ENCODE peak calls at places on chromosomes 11 and 22, in eight cellular contexts. One of them, this sample, is unnamed.

GRCh38 chr22:41557401-41558240 is 3.2 kb upstream of the CSDC2 start:
- DNase-seq in AG04450: peak
- DNase-seq in dorsolateral prefrontal cortex: peak
- DNase-seq in foreskin fibroblast: peak
- DNase-seq in cardiac fibroblast: peak
- DNase-seq in A549: no peak
- DNase-seq in left ventricle myocardium inferior: peak
- DNase-seq in psoas muscle: peak
- DNase-seq in this sample: peak

GRCh38 chr11:57214494-57214893 is 22.6 kb downstream of the APLNR start:
- DNase-seq in AG04450: peak
- DNase-seq in dorsolateral prefrontal cortex: no peak
- DNase-seq in foreskin fibroblast: peak
- DNase-seq in cardiac fibroblast: peak
- DNase-seq in A549: peak
- DNase-seq in left ventricle myocardium inferior: no peak
- DNase-seq in psoas muscle: no peak
- DNase-seq in this sample: no peak

GRCh38 chr11:67640021-67640757 is 626 bp upstream of the TBX10 start:
- DNase-seq in AG04450: no peak
- DNase-seq in dorsolateral prefrontal cortex: peak
- DNase-seq in foreskin fibroblast: peak
- DNase-seq in cardiac fibroblast: peak
- DNase-seq in A549: peak
- DNase-seq in left ventricle myocardium inferior: no peak
- DNase-seq in psoas muscle: peak
- DNase-seq in this sample: no peak

GRCh38 chr22:46115388-46115678 is 35.0 kb upstream of the PPARA start:
- DNase-seq in AG04450: no peak
- DNase-seq in dorsolateral prefrontal cortex: no peak
- DNase-seq in foreskin fibroblast: peak
- DNase-seq in cardiac fibroblast: peak
- DNase-seq in A549: no peak
- DNase-seq in left ventricle myocardium inferior: no peak
- DNase-seq in psoas muscle: no peak
- DNase-seq in this sample: no peak

GRCh38 chr11:14041565-14041964 is 79.0 kb downstream of the SPON1 start:
- DNase-seq in AG04450: no peak
- DNase-seq in dorsolateral prefrontal cortex: no peak
- DNase-seq in foreskin fibroblast: no peak
- DNase-seq in cardiac fibroblast: no peak
- DNase-seq in A549: no peak
- DNase-seq in left ventricle myocardium inferior: no peak
- DNase-seq in psoas muscle: no peak
- DNase-seq in this sample: no peak

GRCh38 chr11:12318791-12319733 is 58.3 kb upstream of the PARVA start:
- DNase-seq in AG04450: peak
- DNase-seq in dorsolateral prefrontal cortex: no peak
- DNase-seq in foreskin fibroblast: peak
- DNase-seq in cardiac fibroblast: no peak
- DNase-seq in A549: no peak
- DNase-seq in left ventricle myocardium inferior: no peak
- DNase-seq in psoas muscle: no peak
- DNase-seq in this sample: no peak

GRCh38 chr22:41732096-41732772 is 32.9 kb downstream of the MEI1 start:
- DNase-seq in AG04450: no peak
- DNase-seq in dorsolateral prefrontal cortex: no peak
- DNase-seq in foreskin fibroblast: no peak
- DNase-seq in cardiac fibroblast: no peak
- DNase-seq in A549: no peak
- DNase-seq in left ventricle myocardium inferior: no peak
- DNase-seq in psoas muscle: no peak
- DNase-seq in this sample: no peak

GRCh38 chr11:118051611-118052461 is 25.0 kb upstream of the TMPRSS4 start:
- DNase-seq in AG04450: no peak
- DNase-seq in dorsolateral prefrontal cortex: no peak
- DNase-seq in foreskin fibroblast: no peak
- DNase-seq in cardiac fibroblast: no peak
- DNase-seq in A549: no peak
- DNase-seq in left ventricle myocardium inferior: no peak
- DNase-seq in psoas muscle: no peak
- DNase-seq in this sample: no peak

GRCh38 chr11:95078526-95078925 is 11.1 kb upstream of the ENDOD1 start:
- DNase-seq in AG04450: no peak
- DNase-seq in dorsolateral prefrontal cortex: no peak
- DNase-seq in foreskin fibroblast: peak
- DNase-seq in cardiac fibroblast: no peak
- DNase-seq in A549: no peak
- DNase-seq in left ventricle myocardium inferior: no peak
- DNase-seq in psoas muscle: no peak
- DNase-seq in this sample: no peak

GRCh38 chr11:16986434-16987204 is 27.6 kb downstream of the PLEKHA7 start:
- DNase-seq in AG04450: no peak
- DNase-seq in dorsolateral prefrontal cortex: no peak
- DNase-seq in foreskin fibroblast: no peak
- DNase-seq in cardiac fibroblast: no peak
- DNase-seq in A549: no peak
- DNase-seq in left ventricle myocardium inferior: no peak
- DNase-seq in psoas muscle: no peak
- DNase-seq in this sample: peak

GRCh38 chr11:63521896-63522295 is 14.7 kb upstream of the PLAAT4 start:
- DNase-seq in AG04450: no peak
- DNase-seq in dorsolateral prefrontal cortex: no peak
- DNase-seq in foreskin fibroblast: no peak
- DNase-seq in cardiac fibroblast: no peak
- DNase-seq in A549: no peak
- DNase-seq in left ventricle myocardium inferior: no peak
- DNase-seq in psoas muscle: no peak
- DNase-seq in this sample: no peak

GRCh38 chr22:17412232-17412631 is 43.0 kb downstream of the CECR2 start:
- DNase-seq in AG04450: no peak
- DNase-seq in dorsolateral prefrontal cortex: no peak
- DNase-seq in foreskin fibroblast: no peak
- DNase-seq in cardiac fibroblast: no peak
- DNase-seq in A549: no peak
- DNase-seq in left ventricle myocardium inferior: no peak
- DNase-seq in psoas muscle: no peak
- DNase-seq in this sample: peak

GRCh38 chr11:12137005-12137690 is 26.8 kb downstream of the MICAL2 start:
- DNase-seq in AG04450: no peak
- DNase-seq in dorsolateral prefrontal cortex: no peak
- DNase-seq in foreskin fibroblast: no peak
- DNase-seq in cardiac fibroblast: no peak
- DNase-seq in A549: no peak
- DNase-seq in left ventricle myocardium inferior: no peak
- DNase-seq in psoas muscle: no peak
- DNase-seq in this sample: peak

GRCh38 chr11:13720940-13721339 is 52.5 kb downstream of the FAR1 start:
- DNase-seq in AG04450: no peak
- DNase-seq in dorsolateral prefrontal cortex: no peak
- DNase-seq in foreskin fibroblast: no peak
- DNase-seq in cardiac fibroblast: peak
- DNase-seq in A549: no peak
- DNase-seq in left ventricle myocardium inferior: no peak
- DNase-seq in psoas muscle: no peak
- DNase-seq in this sample: no peak

GRCh38 chr11:13881176-13881680 is 81.3 kb upstream of the SPON1 start:
- DNase-seq in AG04450: no peak
- DNase-seq in dorsolateral prefrontal cortex: no peak
- DNase-seq in foreskin fibroblast: no peak
- DNase-seq in cardiac fibroblast: no peak
- DNase-seq in A549: no peak
- DNase-seq in left ventricle myocardium inferior: no peak
- DNase-seq in psoas muscle: no peak
- DNase-seq in this sample: no peak

GRCh38 chr11:73372371-73372993 is 3.7 kb upstream of the RELT start:
- DNase-seq in AG04450: no peak
- DNase-seq in dorsolateral prefrontal cortex: no peak
- DNase-seq in foreskin fibroblast: peak
- DNase-seq in cardiac fibroblast: peak
- DNase-seq in A549: peak
- DNase-seq in left ventricle myocardium inferior: no peak
- DNase-seq in psoas muscle: no peak
- DNase-seq in this sample: no peak

GRCh38 chr11:73376803-73377629 is 817 bp downstream of the RELT start:
- DNase-seq in AG04450: no peak
- DNase-seq in dorsolateral prefrontal cortex: no peak
- DNase-seq in foreskin fibroblast: peak
- DNase-seq in cardiac fibroblast: peak
- DNase-seq in A549: peak
- DNase-seq in left ventricle myocardium inferior: peak
- DNase-seq in psoas muscle: peak
- DNase-seq in this sample: peak

GRCh38 chr11:73374130-73374529 is 2.1 kb upstream of the RELT start:
- DNase-seq in AG04450: no peak
- DNase-seq in dorsolateral prefrontal cortex: no peak
- DNase-seq in foreskin fibroblast: peak
- DNase-seq in cardiac fibroblast: no peak
- DNase-seq in A549: no peak
- DNase-seq in left ventricle myocardium inferior: no peak
- DNase-seq in psoas muscle: no peak
- DNase-seq in this sample: no peak

GRCh38 chr11:73376168-73376802 is at the start of gene RELT:
- DNase-seq in AG04450: peak
- DNase-seq in dorsolateral prefrontal cortex: peak
- DNase-seq in foreskin fibroblast: peak
- DNase-seq in cardiac fibroblast: peak
- DNase-seq in A549: peak
- DNase-seq in left ventricle myocardium inferior: peak
- DNase-seq in psoas muscle: peak
- DNase-seq in this sample: peak

DNA sequence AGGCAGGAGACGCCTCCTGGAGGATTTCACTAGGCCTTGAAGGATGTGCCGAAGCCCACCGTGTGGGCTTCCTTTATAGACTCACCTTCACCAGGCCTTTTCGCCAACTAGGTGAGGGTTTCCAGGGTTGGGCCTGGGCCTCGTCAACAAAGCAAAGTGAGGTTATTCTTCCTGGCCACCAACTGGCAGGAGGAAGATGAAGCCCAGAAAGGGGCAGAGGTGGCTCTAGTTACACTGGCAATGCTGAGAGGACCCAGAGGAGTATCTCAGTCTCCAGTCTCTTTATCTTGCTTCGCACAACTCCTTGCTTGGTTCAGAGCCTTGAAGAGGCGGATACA is 400 bp upstream of the RELT start:
- DNase-seq in AG04450: no peak
- DNase-seq in dorsolateral prefrontal cortex: no peak
- DNase-seq in foreskin fibroblast: no peak
- DNase-seq in cardiac fibroblast: no peak
- DNase-seq in A549: no peak
- DNase-seq in left ventricle myocardium inferior: no peak
- DNase-seq in psoas muscle: no peak
- DNase-seq in this sample: no peak
- H3K4me3 ChIP-seq in AG04450: peak
- H3K4me3 ChIP-seq in dorsolateral prefrontal cortex: peak
- H3K4me3 ChIP-seq in foreskin fibroblast: no peak
- H3K4me3 ChIP-seq in cardiac fibroblast: no peak
- H3K4me3 ChIP-seq in A549: no peak
- H3K4me3 ChIP-seq in left ventricle myocardium inferior: peak
- H3K4me3 ChIP-seq in psoas muscle: peak
- H3K4me3 ChIP-seq in this sample: no peak

GRCh38 chr11:8333431-8334401 is 70.0 kb upstream of the LMO1 start:
- DNase-seq in AG04450: no peak
- DNase-seq in dorsolateral prefrontal cortex: no peak
- DNase-seq in foreskin fibroblast: peak
- DNase-seq in cardiac fibroblast: no peak
- DNase-seq in A549: peak
- DNase-seq in left ventricle myocardium inferior: no peak
- DNase-seq in psoas muscle: no peak
- DNase-seq in this sample: no peak
- TF ChIP-seq CTCF in AG04450: no peak
- TF ChIP-seq CTCF in dorsolateral prefrontal cortex: no peak
- TF ChIP-seq CTCF in foreskin fibroblast: no peak
- TF ChIP-seq CTCF in cardiac fibroblast: no peak
- TF ChIP-seq CTCF in A549: no peak
- TF ChIP-seq CTCF in left ventricle myocardium inferior: no peak
- TF ChIP-seq CTCF in psoas muscle: no peak
- TF ChIP-seq CTCF in this sample: no peak

GRCh38 chr11:724063-724732 is 18.2 kb downstream of the EPS8L2 start:
- DNase-seq in AG04450: no peak
- DNase-seq in dorsolateral prefrontal cortex: no peak
- DNase-seq in foreskin fibroblast: no peak
- DNase-seq in cardiac fibroblast: no peak
- DNase-seq in A549: no peak
- DNase-seq in left ventricle myocardium inferior: no peak
- DNase-seq in psoas muscle: no peak
- DNase-seq in this sample: no peak

GRCh38 chr11:724733-725386 is 18.8 kb downstream of the EPS8L2 start:
- DNase-seq in AG04450: no peak
- DNase-seq in dorsolateral prefrontal cortex: no peak
- DNase-seq in foreskin fibroblast: no peak
- DNase-seq in cardiac fibroblast: no peak
- DNase-seq in A549: no peak
- DNase-seq in left ventricle myocardium inferior: no peak
- DNase-seq in psoas muscle: no peak
- DNase-seq in this sample: no peak

GRCh38 chr11:726278-726915 is 20.4 kb downstream of the EPS8L2 start:
- DNase-seq in AG04450: no peak
- DNase-seq in dorsolateral prefrontal cortex: no peak
- DNase-seq in foreskin fibroblast: peak
- DNase-seq in cardiac fibroblast: peak
- DNase-seq in A549: no peak
- DNase-seq in left ventricle myocardium inferior: no peak
- DNase-seq in psoas muscle: peak
- DNase-seq in this sample: peak

GRCh38 chr11:727281-727701 is 20.0 kb upstream of the TALDO1 start:
- DNase-seq in AG04450: no peak
- DNase-seq in dorsolateral prefrontal cortex: peak
- DNase-seq in foreskin fibroblast: no peak
- DNase-seq in cardiac fibroblast: no peak
- DNase-seq in A549: no peak
- DNase-seq in left ventricle myocardium inferior: no peak
- DNase-seq in psoas muscle: no peak
- DNase-seq in this sample: no peak

GRCh38 chr11:725624-726202 is 19.7 kb downstream of the EPS8L2 start:
- DNase-seq in AG04450: no peak
- DNase-seq in dorsolateral prefrontal cortex: no peak
- DNase-seq in foreskin fibroblast: no peak
- DNase-seq in cardiac fibroblast: no peak
- DNase-seq in A549: no peak
- DNase-seq in left ventricle myocardium inferior: no peak
- DNase-seq in psoas muscle: peak
- DNase-seq in this sample: no peak
- H3K4me3 ChIP-seq in AG04450: no peak
- H3K4me3 ChIP-seq in dorsolateral prefrontal cortex: peak
- H3K4me3 ChIP-seq in foreskin fibroblast: no peak
- H3K4me3 ChIP-seq in cardiac fibroblast: no peak
- H3K4me3 ChIP-seq in A549: no peak
- H3K4me3 ChIP-seq in left ventricle myocardium inferior: peak
- H3K4me3 ChIP-seq in psoas muscle: peak
- H3K4me3 ChIP-seq in this sample: peak

DNA sequence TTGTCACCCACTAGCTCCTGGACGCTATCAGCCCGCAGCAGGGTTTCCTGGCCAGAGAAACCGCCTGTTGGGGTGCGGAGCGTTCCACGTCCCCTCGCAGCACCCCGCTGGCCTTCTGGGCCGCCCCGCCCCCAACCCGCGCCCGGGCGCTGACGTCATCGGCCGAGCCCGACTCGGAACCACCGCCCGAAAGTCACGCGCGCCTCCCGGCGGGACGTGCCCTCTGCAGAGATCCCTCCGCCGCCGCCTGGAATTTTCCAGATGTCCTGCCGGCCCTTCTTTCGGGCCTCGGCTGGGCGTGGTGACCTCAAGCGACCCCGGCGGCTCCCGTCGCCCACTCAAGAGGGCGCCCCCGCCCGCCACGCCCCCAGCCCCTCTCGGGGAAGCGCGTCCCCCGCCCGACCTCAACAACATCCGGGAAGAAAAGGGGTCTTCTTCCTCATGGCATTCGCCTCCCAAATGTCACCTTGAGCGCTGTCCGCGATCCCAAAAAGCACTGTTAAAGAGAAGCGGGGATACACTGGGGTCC is 430 bp upstream of the NEAT1 start:
- DNase-seq in AG04450: peak
- DNase-seq in dorsolateral prefrontal cortex: peak
- DNase-seq in foreskin fibroblast: peak
- DNase-seq in cardiac fibroblast: peak
- DNase-seq in A549: no peak
- DNase-seq in left ventricle myocardium inferior: peak
- DNase-seq in psoas muscle: peak
- DNase-seq in this sample: peak
- TF ChIP-seq CTCF in AG04450: no peak
- TF ChIP-seq CTCF in dorsolateral prefrontal cortex: no peak
- TF ChIP-seq CTCF in foreskin fibroblast: no peak
- TF ChIP-seq CTCF in cardiac fibroblast: no peak
- TF ChIP-seq CTCF in A549: peak
- TF ChIP-seq CTCF in left ventricle myocardium inferior: no peak
- TF ChIP-seq CTCF in psoas muscle: no peak
- TF ChIP-seq CTCF in this sample: no peak